ENCODE peak calls at places on chromosomes 6 and 20, in seven cellular contexts. K is naive thymus-derived CD8-positive, alpha-beta T cell; Q is AG10803; N is RWPE2; L is heart right ventricle; D is SW480; A is GM03348. F is an unnamed sample.

GRCh38 chr6:158761746-158762145 is 57.4 kb downstream of the EZR start:
- DNase-seq in K (no peak), Q (no peak), N (no peak), L (no peak), D (no peak), A (no peak), F (no peak)

GRCh38 chr20:10419550-10420133 is 14.4 kb downstream of the MKKS start:
- DNase-seq in K (no peak), Q (no peak), N (no peak), L (no peak), D (peak; percentile 93), A (no peak), F (no peak)

GRCh38 chr6:108118359-108118724 is 43.8 kb upstream of the OSTM1 start:
- DNase-seq in K (no peak), Q (no peak), N (no peak), L (no peak), D (no peak), A (no peak), F (no peak)

GRCh38 chr6:34970962-34971361 is 81.9 kb downstream of the ANKS1A start:
- DNase-seq in K (no peak), Q (peak; percentile 78), N (no peak), L (no peak), D (no peak), A (peak; percentile 61), F (no peak)

GRCh38 chr20:21608777-21609176 is 94.9 kb upstream of the NKX2-2 start:
- DNase-seq in K (no peak), Q (no peak), N (no peak), L (no peak), D (no peak), A (no peak), F (no peak)

GRCh38 chr6:86516087-86516486 is 421.2 kb upstream of the HTR1E start:
- DNase-seq in K (no peak), Q (no peak), N (no peak), L (no peak), D (no peak), A (no peak), F (no peak)

GRCh38 chr20:41531876-41532275 is 86.3 kb downstream of the CHD6 start:
- DNase-seq in K (no peak), Q (no peak), N (no peak), L (no peak), D (no peak), A (no peak), F (no peak)

GRCh38 chr6:1701668-1702353 is 92.1 kb downstream of the FOXC1 start:
- DNase-seq in K (no peak), Q (peak; percentile 96), N (no peak), L (peak; percentile 31), D (no peak), A (peak; percentile 89), F (peak; percentile 25)

GRCh38 chr6:69796081-69796626 is 656 bp downstream of the LMBRD1 start:
- DNase-seq in K (peak; percentile 68), Q (peak; percentile 9), N (peak; percentile 45), L (peak; percentile 10), D (peak; percentile 85), A (no peak), F (peak; percentile 87)

GRCh38 chr20:2340823-2341222 is 39.9 kb upstream of the TGM6 start:
- DNase-seq in K (no peak), Q (no peak), N (no peak), L (no peak), D (no peak), A (no peak), F (no peak)

GRCh38 chr20:64150756-64151633 is 13.3 kb upstream of the MYT1 start:
- DNase-seq in K (no peak), Q (no peak), N (peak; percentile 79), L (no peak), D (no peak), A (no peak), F (no peak)

GRCh38 chr6:40714576-40715500 is 127.7 kb upstream of the LRFN2 start:
- DNase-seq in K (no peak), Q (no peak), N (no peak), L (no peak), D (peak; percentile 16), A (no peak), F (no peak)

GRCh38 chr6:69866351-69867074 is at the start of gene COL19A1:
- DNase-seq in K (peak; percentile 33), Q (no peak), N (no peak), L (peak; percentile 8), D (peak; percentile 18), A (no peak), F (peak; percentile 59)

GRCh38 chr20:11080776-11081406 is 407.1 kb upstream of the JAG1 start:
- DNase-seq in K (no peak), Q (no peak), N (no peak), L (peak; percentile 11), D (no peak), A (no peak), F (no peak)

GRCh38 chr20:34271961-34272360 is 30.7 kb downstream of the ASIP start:
- DNase-seq in K (no peak), Q (peak; percentile 87), N (no peak), L (no peak), D (no peak), A (peak; percentile 83), F (no peak)

GRCh38 chr6:24974182-24975171 is 38.7 kb upstream of the RIPOR2 start:
- DNase-seq in K (no peak), Q (no peak), N (no peak), L (no peak), D (peak; percentile 26), A (no peak), F (no peak)

GRCh38 chr20:4056880-4057279 is 41.5 kb upstream of the RNF24 start:
- DNase-seq in K (no peak), Q (no peak), N (peak; percentile 23), L (no peak), D (no peak), A (no peak), F (no peak)

F was measured in GM23338.